ENCODE peak calls at places on chromosome 10, in six cellular contexts. L, I, R, C, V and Q are unnamed samples.

GRCh38 chr10:11610151-11610854 is 1.1 kb downstream of the USP6NL start:
- DNase-seq in L (no peak), I (no peak), R (no peak), C (peak), V (no peak), Q (no peak)

GRCh38 chr10:71931295-71931694 is 32.9 kb upstream of the CHST3 start:
- DNase-seq in L (no peak), I (no peak), R (no peak), C (no peak), V (no peak), Q (no peak)

GRCh38 chr10:105243825-105244224 is 602.7 kb downstream of the SORCS3 start:
- DNase-seq in L (no peak), I (no peak), R (no peak), C (no peak), V (no peak), Q (no peak)

GRCh38 chr10:32005050-32005449 is 51.2 kb downstream of the KIF5B start:
- DNase-seq in L (peak), I (peak), R (peak), C (peak), V (peak), Q (peak)

GRCh38 chr10:124078028-124078427 is 15.4 kb downstream of the CHST15 start:
- DNase-seq in L (no peak), I (no peak), R (no peak), C (no peak), V (no peak), Q (no peak)

GRCh38 chr10:24153016-24153415 is 55.9 kb upstream of the KIAA1217 start:
- DNase-seq in L (no peak), I (no peak), R (no peak), C (no peak), V (no peak), Q (no peak)

GRCh38 chr10:84008878-84009277 is 130.4 kb upstream of the GHITM start:
- DNase-seq in L (no peak), I (peak), R (peak), C (peak), V (peak), Q (peak)

GRCh38 chr10:51760864-51761263 is 61.5 kb upstream of the CSTF2T start:
- DNase-seq in L (no peak), I (no peak), R (no peak), C (no peak), V (no peak), Q (no peak)

GRCh38 chr10:118108194-118109026 is 61.7 kb upstream of the RAB11FIP2 start:
- DNase-seq in L (no peak), I (no peak), R (peak), C (no peak), V (no peak), Q (no peak)

GRCh38 chr10:84114088-84114667 is 25.1 kb upstream of the GHITM start:
- DNase-seq in L (no peak), I (no peak), R (no peak), C (no peak), V (peak), Q (no peak)

GRCh38 chr10:125283191-125283590 is 122.8 kb upstream of the CTBP2 start:
- DNase-seq in L (no peak), I (no peak), R (no peak), C (no peak), V (no peak), Q (no peak)

GRCh38 chr10:22874189-22874854 is 53.5 kb upstream of the ARMC3 start:
- DNase-seq in L (no peak), I (no peak), R (no peak), C (no peak), V (no peak), Q (no peak)

GRCh38 chr10:129771576-129772471 is 192.2 kb downstream of the EBF3 start:
- DNase-seq in L (peak), I (no peak), R (no peak), C (no peak), V (no peak), Q (no peak)

GRCh38 chr10:119153661-119154060 is 11.9 kb downstream of the SFXN4 start:
- DNase-seq in L (no peak), I (no peak), R (no peak), C (no peak), V (no peak), Q (no peak)

GRCh38 chr10:8544500-8544899 is 490.0 kb downstream of the GATA3 start:
- DNase-seq in L (no peak), I (no peak), R (no peak), C (no peak), V (no peak), Q (no peak)

GRCh38 chr10:8543361-8544056 is 489.0 kb downstream of the GATA3 start:
- DNase-seq in L (no peak), I (no peak), R (no peak), C (peak), V (peak), Q (no peak)

GRCh38 chr10:8534089-8534488 is 479.6 kb downstream of the GATA3 start:
- DNase-seq in L (no peak), I (no peak), R (no peak), C (no peak), V (no peak), Q (no peak)

GRCh38 chr10:8544057-8544380 is 489.5 kb downstream of the GATA3 start:
- DNase-seq in L (no peak), I (no peak), R (no peak), C (peak), V (peak), Q (no peak)

GRCh38 chr10:8539056-8539455 is 484.6 kb downstream of the GATA3 start:
- DNase-seq in L (no peak), I (no peak), R (no peak), C (no peak), V (peak), Q (no peak)
- TF ChIP-seq CTCF in L (no peak), I (no peak), R (no peak), C (no peak), V (no peak), Q (no peak)

GRCh38 chr10:93702278-93703001 is at the start of gene FRA10AC1:
- DNase-seq in L (peak), I (peak), R (peak), C (peak), V (peak), Q (peak)
- TF ChIP-seq CTCF in L (peak), I (peak), R (peak), C (peak), V (peak), Q (no peak)

GRCh38 chr10:44880090-44880715 is 30.9 kb upstream of the TMEM72 start:
- DNase-seq in L (peak), I (no peak), R (no peak), C (no peak), V (no peak), Q (no peak)

GRCh38 chr10:44879531-44879899 is 31.6 kb upstream of the TMEM72 start:
- DNase-seq in L (no peak), I (no peak), R (no peak), C (no peak), V (no peak), Q (no peak)

GRCh38 chr10:44882146-44882720 is 28.9 kb upstream of the TMEM72 start:
- DNase-seq in L (peak), I (no peak), R (no peak), C (no peak), V (no peak), Q (no peak)

GRCh38 chr10:44881639-44882038 is 29.5 kb upstream of the TMEM72 start:
- DNase-seq in L (peak), I (no peak), R (no peak), C (no peak), V (no peak), Q (no peak)

GRCh38 chr10:44878704-44879530 is 32.2 kb upstream of the TMEM72 start:
- DNase-seq in L (peak), I (peak), R (peak), C (no peak), V (peak), Q (peak)
- TF ChIP-seq CTCF in L (no peak), I (peak), R (peak), C (no peak), V (no peak), Q (no peak)

DNA sequence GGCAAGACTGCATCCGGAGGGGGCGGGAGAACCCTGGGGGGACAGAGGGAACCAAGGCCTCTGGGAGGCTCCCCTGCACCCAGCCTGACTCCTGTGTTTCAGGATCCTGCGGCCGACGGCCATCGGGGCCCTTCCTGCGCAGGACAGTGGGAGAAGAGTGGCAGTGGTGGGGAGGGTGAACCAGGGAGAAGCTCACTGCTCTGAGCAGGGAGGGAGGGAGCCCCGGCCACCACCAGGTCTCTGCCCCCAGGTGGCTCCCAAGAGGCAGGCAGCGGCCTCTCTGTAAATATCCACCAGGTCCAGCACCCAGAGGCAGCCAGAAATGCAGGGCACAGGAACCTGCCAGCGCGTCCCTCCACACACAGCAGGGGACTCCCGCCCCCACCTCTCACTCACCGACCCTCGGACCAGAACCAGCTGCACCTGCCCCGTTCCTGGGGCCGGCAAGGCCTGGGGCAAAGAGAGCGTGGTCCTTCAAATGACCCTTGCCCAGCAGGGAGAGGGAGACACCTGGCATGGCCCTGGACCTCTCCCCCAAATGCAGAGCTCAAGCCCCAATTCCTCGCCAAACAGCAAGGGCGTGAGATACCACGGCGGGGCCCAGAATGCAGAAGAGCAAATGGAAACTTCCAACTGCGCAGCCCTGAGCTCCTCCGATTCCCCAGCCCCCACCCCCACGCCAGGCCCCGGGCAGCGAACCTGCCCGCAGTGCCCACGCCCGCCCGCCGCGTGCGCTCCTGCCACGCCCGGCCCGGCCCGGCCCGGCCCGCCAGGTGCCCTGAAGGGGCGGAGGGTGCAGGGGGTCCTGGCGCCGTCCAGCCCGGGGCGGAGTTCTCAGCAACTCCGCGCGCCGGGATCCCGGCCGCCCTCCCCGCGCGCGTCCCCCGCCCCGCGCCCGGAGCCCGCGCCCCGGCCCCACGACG is 805 bp downstream of the RASGEF1A start:
- DNase-seq in L (no peak), I (no peak), R (no peak), C (no peak), V (peak), Q (no peak)
- TF ChIP-seq CTCF in L (no peak), I (no peak), R (peak), C (peak), V (peak), Q (no peak)

GRCh38 chr10:92627845-92628480 is 35.0 kb downstream of the KIF11 start:
- DNase-seq in L (no peak), I (no peak), R (no peak), C (no peak), V (no peak), Q (no peak)
- TF ChIP-seq CTCF in L (no peak), I (no peak), R (peak), C (no peak), V (no peak), Q (no peak)

GRCh38 chr10:34753014-34753757 is 61.9 kb downstream of the PARD3 start:
- DNase-seq in L (no peak), I (no peak), R (no peak), C (no peak), V (no peak), Q (no peak)
- TF ChIP-seq CTCF in L (no peak), I (no peak), R (no peak), C (no peak), V (no peak), Q (no peak)

GRCh38 chr10:113127285-113128283 is 177.5 kb downstream of the TCF7L2 start:
- DNase-seq in L (no peak), I (no peak), R (no peak), C (no peak), V (no peak), Q (no peak)

GRCh38 chr10:113129117-113129516 is 179.1 kb downstream of the TCF7L2 start:
- DNase-seq in L (no peak), I (no peak), R (no peak), C (no peak), V (no peak), Q (peak)

GRCh38 chr10:113128450-113129105 is 178.5 kb downstream of the TCF7L2 start:
- DNase-seq in L (no peak), I (no peak), R (no peak), C (no peak), V (no peak), Q (no peak)

GRCh38 chr10:113122947-113123346 is 172.9 kb downstream of the TCF7L2 start:
- DNase-seq in L (no peak), I (no peak), R (no peak), C (no peak), V (no peak), Q (no peak)

DNA sequence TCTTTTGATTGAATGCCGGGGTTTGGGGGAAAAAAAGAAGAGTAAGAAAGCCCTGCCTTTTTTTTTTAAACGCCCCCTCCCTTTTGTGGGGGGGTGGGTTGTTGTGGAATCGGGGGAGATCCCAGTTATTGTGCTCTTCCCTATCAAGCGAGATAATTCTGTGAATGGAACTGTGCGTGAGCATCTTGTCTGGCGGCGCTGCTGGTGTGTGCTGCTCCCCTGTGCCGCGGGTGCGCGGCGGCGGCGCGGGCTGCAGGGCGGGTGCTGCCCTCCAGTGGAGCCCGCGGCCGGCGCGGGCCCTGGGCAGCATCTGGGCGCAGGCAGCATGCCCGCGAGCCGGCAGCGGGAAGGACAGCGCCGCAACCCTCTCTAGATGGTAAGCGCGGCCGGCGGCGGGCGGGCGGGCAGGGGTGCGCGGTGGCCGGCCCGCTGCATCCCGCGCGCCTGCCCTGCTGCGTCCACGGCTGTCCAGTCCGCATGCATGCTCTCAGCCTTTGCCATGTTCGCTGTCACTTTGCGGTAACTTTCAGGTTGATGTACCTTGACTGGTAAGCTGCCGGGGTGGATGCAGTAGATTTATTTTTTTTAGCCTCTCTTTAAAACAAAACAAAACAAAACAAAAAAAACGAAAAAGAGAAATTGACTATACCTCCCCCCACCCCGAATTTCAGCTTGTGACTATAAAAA is 176.6 kb downstream of the TCF7L2 start:
- DNase-seq in L (peak), I (peak), R (peak), C (peak), V (peak), Q (peak)
- TF ChIP-seq CTCF in L (peak), I (peak), R (peak), C (peak), V (peak), Q (peak)

GRCh38 chr10:74227697-74228424 is 76.8 kb downstream of the ADK start:
- DNase-seq in L (no peak), I (no peak), R (no peak), C (peak), V (peak), Q (no peak)

GRCh38 chr10:74223755-74224530 is 72.9 kb downstream of the ADK start:
- DNase-seq in L (no peak), I (no peak), R (no peak), C (peak), V (peak), Q (no peak)
- TF ChIP-seq CTCF in L (no peak), I (no peak), R (no peak), C (no peak), V (no peak), Q (no peak)